ENCODE peak calls at places on chromosomes 11 and 22, in four cellular contexts. One of them, this sample, is unnamed. For H3K4me1, the result is how much of the 10 kb centered on the place peaks cover.

GRCh38 chr11:115284766-115285165 is 219.4 kb downstream of the CADM1 start:
- DNase-seq in fibroblast of lung: peak
- DNase-seq in lower lobe of right lung: no peak
- DNase-seq in heart right ventricle: no peak
- DNase-seq in this sample: no peak

GRCh38 chr11:60777572-60777971 is 7.6 kb upstream of the MS4A10 start:
- DNase-seq in lower lobe of right lung: no peak
- DNase-seq in fibroblast of lung: peak
- DNase-seq in heart right ventricle: peak
- DNase-seq in this sample: peak

GRCh38 chr22:46070722-46071450 is 79.4 kb upstream of the PPARA start:
- DNase-seq in lower lobe of right lung: peak
- DNase-seq in fibroblast of lung: peak
- DNase-seq in heart right ventricle: no peak
- DNase-seq in this sample: peak

GRCh38 chr11:126585388-126586302 is 230.2 kb downstream of the ST3GAL4 start:
- DNase-seq in lower lobe of right lung: no peak
- DNase-seq in fibroblast of lung: peak
- DNase-seq in heart right ventricle: peak
- DNase-seq in this sample: peak

GRCh38 chr11:73019996-73020395 is 122.1 kb downstream of the FCHSD2 start:
- DNase-seq in heart right ventricle: no peak
- DNase-seq in lower lobe of right lung: no peak
- DNase-seq in fibroblast of lung: no peak
- DNase-seq in this sample: no peak

GRCh38 chr11:113073290-113073953 is 112.2 kb downstream of the NCAM1 start:
- DNase-seq in fibroblast of lung: no peak
- DNase-seq in heart right ventricle: no peak
- DNase-seq in lower lobe of right lung: no peak
- DNase-seq in this sample: no peak

GRCh38 chr11:125072961-125073590 is 10.0 kb downstream of the SLC37A2 start:
- DNase-seq in fibroblast of lung: no peak
- DNase-seq in lower lobe of right lung: peak
- DNase-seq in heart right ventricle: no peak
- DNase-seq in this sample: no peak

GRCh38 chr22:45584121-45584570 is 81.5 kb downstream of the FBLN1 start:
- DNase-seq in lower lobe of right lung: peak
- DNase-seq in fibroblast of lung: peak
- DNase-seq in heart right ventricle: no peak
- DNase-seq in this sample: peak

GRCh38 chr22:22428222-22429098 is 80.1 kb downstream of the ZNF280B start:
- DNase-seq in fibroblast of lung: no peak
- DNase-seq in heart right ventricle: no peak
- DNase-seq in lower lobe of right lung: no peak
- DNase-seq in this sample: no peak

GRCh38 chr11:69537855-69538640 is 56.6 kb downstream of the LINC01488 start:
- DNase-seq in fibroblast of lung: no peak
- DNase-seq in heart right ventricle: no peak
- DNase-seq in lower lobe of right lung: no peak
- DNase-seq in this sample: peak

GRCh38 chr11:130051077-130051476 is 18.6 kb upstream of the APLP2 start:
- DNase-seq in heart right ventricle: no peak
- DNase-seq in lower lobe of right lung: no peak
- DNase-seq in fibroblast of lung: no peak
- DNase-seq in this sample: no peak

GRCh38 chr11:116558504-116559252 is 214.1 kb downstream of the BUD13 start:
- DNase-seq in heart right ventricle: no peak
- DNase-seq in lower lobe of right lung: no peak
- DNase-seq in fibroblast of lung: no peak
- DNase-seq in this sample: no peak

GRCh38 chr11:134244593-134244992 is 8.6 kb downstream of the THYN1 start:
- DNase-seq in lower lobe of right lung: no peak
- DNase-seq in fibroblast of lung: peak
- DNase-seq in heart right ventricle: no peak
- DNase-seq in this sample: peak

GRCh38 chr11:33617672-33618362 is 82.8 kb downstream of the C11orf91 start:
- DNase-seq in fibroblast of lung: no peak
- DNase-seq in lower lobe of right lung: no peak
- DNase-seq in heart right ventricle: no peak
- DNase-seq in this sample: no peak

GRCh38 chr11:113505541-113506375 is 30.6 kb upstream of the DRD2 start:
- DNase-seq in lower lobe of right lung: no peak
- DNase-seq in fibroblast of lung: no peak
- DNase-seq in heart right ventricle: no peak
- DNase-seq in this sample: no peak

GRCh38 chr11:23991140-23991539 is 505.7 kb upstream of the LUZP2 start:
- DNase-seq in heart right ventricle: no peak
- DNase-seq in fibroblast of lung: peak
- DNase-seq in lower lobe of right lung: no peak
- DNase-seq in this sample: peak

GRCh38 chr11:130435671-130436070 is 7.3 kb upstream of the ADAMTS8 start:
- DNase-seq in heart right ventricle: no peak
- DNase-seq in fibroblast of lung: peak
- DNase-seq in lower lobe of right lung: no peak
- DNase-seq in this sample: peak

GRCh38 chr11:46162700-46163099 is 41.4 kb upstream of the PHF21A start:
- DNase-seq in fibroblast of lung: no peak
- DNase-seq in heart right ventricle: no peak
- DNase-seq in lower lobe of right lung: no peak
- DNase-seq in this sample: no peak

GRCh38 chr11:112128483-112129121 is 35.3 kb downstream of the IL18 start:
- DNase-seq in lower lobe of right lung: no peak
- DNase-seq in fibroblast of lung: peak
- DNase-seq in heart right ventricle: no peak
- DNase-seq in this sample: peak

GRCh38 chr22:46731246-46732040 is 6.6 kb downstream of the CERK start:
- DNase-seq in lower lobe of right lung: peak
- DNase-seq in heart right ventricle: peak
- DNase-seq in fibroblast of lung: no peak
- DNase-seq in this sample: peak

GRCh38 chr11:87046824-87047223 is 9.1 kb downstream of the TMEM135 start:
- DNase-seq in heart right ventricle: no peak
- DNase-seq in lower lobe of right lung: no peak
- DNase-seq in fibroblast of lung: no peak
- DNase-seq in this sample: no peak

GRCh38 chr11:2541881-2542361 is 97.1 kb downstream of the KCNQ1 start:
- DNase-seq in heart right ventricle: no peak
- DNase-seq in lower lobe of right lung: peak
- DNase-seq in fibroblast of lung: no peak
- DNase-seq in this sample: peak

GRCh38 chr22:39598017-39598965 is 27.7 kb downstream of the CACNA1I start:
- DNase-seq in heart right ventricle: no peak
- DNase-seq in fibroblast of lung: no peak
- DNase-seq in lower lobe of right lung: peak
- DNase-seq in this sample: peak

GRCh38 chr11:1929621-1930447 is 10.3 kb downstream of the TNNT3 start:
- DNase-seq in fibroblast of lung: no peak
- DNase-seq in lower lobe of right lung: peak
- DNase-seq in heart right ventricle: no peak
- DNase-seq in this sample: peak

GRCh38 chr11:9206496-9206895 is 58.7 kb downstream of the DENND5A start:
- DNase-seq in fibroblast of lung: peak
- DNase-seq in heart right ventricle: no peak
- DNase-seq in lower lobe of right lung: no peak
- DNase-seq in this sample: peak

GRCh38 chr11:131823772-131824171 is 453.4 kb downstream of the NTM start:
- DNase-seq in fibroblast of lung: no peak
- DNase-seq in lower lobe of right lung: no peak
- DNase-seq in heart right ventricle: no peak
- DNase-seq in this sample: no peak

GRCh38 chr22:43127166-43127908 is 15.9 kb downstream of the MCAT start:
- DNase-seq in fibroblast of lung: no peak
- DNase-seq in lower lobe of right lung: no peak
- DNase-seq in heart right ventricle: no peak
- DNase-seq in this sample: peak

GRCh38 chr11:128397362-128397761 is 190.0 kb downstream of the ETS1 start:
- DNase-seq in fibroblast of lung: no peak
- DNase-seq in heart right ventricle: no peak
- DNase-seq in lower lobe of right lung: no peak
- DNase-seq in this sample: no peak
- H3K4me1 ChIP-seq in fibroblast of lung: under half
- H3K4me1 ChIP-seq in heart right ventricle: under half
- H3K4me1 ChIP-seq in lower lobe of right lung: under half
- H3K4me1 ChIP-seq in this sample: under half

DNA sequence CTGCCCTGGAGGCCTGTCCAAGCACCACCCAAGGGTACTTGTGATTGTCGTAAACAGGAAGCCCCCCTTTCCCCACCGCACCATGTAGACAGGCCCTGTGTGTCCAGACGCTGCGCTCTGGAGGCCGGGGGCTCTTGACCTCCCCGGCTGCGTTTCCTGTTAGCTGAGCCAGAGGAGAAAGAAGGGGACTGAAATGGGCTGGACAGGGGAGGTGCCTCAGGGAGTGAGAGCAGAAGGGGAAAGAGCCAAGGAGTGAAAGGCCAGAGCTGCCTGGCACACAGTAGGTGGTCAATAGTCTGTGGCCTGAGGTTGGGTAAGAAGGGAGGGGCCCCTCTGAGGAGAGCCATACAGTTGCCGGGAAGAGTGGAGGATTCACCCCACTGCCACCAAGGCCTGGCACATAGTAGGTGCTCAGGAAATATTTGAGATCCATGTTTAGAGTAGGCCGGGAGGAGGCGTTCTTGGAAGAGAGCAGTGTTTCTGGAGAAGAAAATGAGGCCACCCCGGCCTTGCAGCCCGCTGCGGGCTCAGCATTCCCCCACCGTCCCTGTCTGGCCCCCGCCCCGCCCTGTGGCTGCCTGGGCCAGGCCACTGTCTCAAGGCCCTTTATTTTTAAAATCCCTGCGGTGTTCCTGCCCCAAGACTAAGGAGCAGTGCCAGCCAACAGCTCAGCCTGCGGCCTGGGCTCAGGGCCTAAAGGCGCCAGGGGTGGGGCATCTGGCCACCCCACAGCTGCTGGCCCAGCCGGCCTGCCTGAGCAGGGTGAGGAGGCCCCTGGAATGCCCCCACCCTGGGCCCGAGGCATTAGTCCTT is 13.6 kb upstream of the CDC42EP1 start:
- DNase-seq in heart right ventricle: peak
- DNase-seq in lower lobe of right lung: peak
- DNase-seq in fibroblast of lung: peak
- DNase-seq in this sample: peak
- TF ChIP-seq CTCF in heart right ventricle: peak
- TF ChIP-seq CTCF in lower lobe of right lung: peak
- TF ChIP-seq CTCF in fibroblast of lung: peak
- TF ChIP-seq CTCF in this sample: peak

GRCh38 chr22:44305455-44305854 is 7.3 kb downstream of the SHISAL1 start:
- DNase-seq in fibroblast of lung: no peak
- DNase-seq in lower lobe of right lung: no peak
- DNase-seq in heart right ventricle: no peak
- DNase-seq in this sample: no peak
- H3K4me1 ChIP-seq in fibroblast of lung: under half
- H3K4me1 ChIP-seq in lower lobe of right lung: under half
- H3K4me1 ChIP-seq in heart right ventricle: under half
- H3K4me1 ChIP-seq in this sample: under half

GRCh38 chr11:120180571-120181445 is 30.0 kb upstream of the OAF start:
- DNase-seq in lower lobe of right lung: no peak
- DNase-seq in heart right ventricle: no peak
- DNase-seq in fibroblast of lung: peak
- DNase-seq in this sample: no peak
- TF ChIP-seq CTCF in lower lobe of right lung: no peak
- TF ChIP-seq CTCF in heart right ventricle: peak
- TF ChIP-seq CTCF in fibroblast of lung: peak
- TF ChIP-seq CTCF in this sample: peak

DNA sequence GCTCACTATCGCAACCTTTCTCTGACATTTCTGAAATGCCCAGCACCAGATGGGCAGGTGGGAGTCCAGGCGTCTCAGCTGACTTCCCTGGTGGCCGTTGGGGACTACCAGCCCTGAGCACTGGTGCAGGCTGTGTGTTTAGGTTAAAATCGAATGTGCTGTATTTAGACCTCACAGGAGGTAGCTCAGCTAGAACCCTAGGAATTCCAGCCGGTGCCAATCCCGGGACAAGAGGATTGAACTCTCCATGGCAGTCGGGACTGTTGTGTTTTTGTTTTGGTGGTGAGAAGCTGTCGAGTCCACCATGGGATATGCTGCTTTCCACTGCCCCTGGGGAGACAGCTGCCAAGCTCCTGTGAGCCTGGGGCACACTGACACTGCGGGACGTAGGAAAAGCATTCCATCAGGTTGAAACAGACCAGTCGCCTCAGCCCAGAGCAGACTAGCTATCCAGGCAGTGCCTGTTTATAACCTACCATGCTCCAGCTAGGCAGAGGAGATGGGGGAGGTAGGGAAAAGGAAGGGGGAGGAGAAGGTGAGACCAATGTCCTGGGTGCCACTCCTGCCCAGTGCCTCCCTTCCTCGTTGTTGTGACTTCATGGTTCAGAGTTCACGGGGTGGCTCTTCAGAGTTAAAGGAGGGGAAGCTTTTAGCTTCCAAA is 52.9 kb downstream of the MICAL2 start:
- DNase-seq in fibroblast of lung: peak
- DNase-seq in lower lobe of right lung: no peak
- DNase-seq in heart right ventricle: peak
- DNase-seq in this sample: peak
- H3K4me1 ChIP-seq in fibroblast of lung: half or more
- H3K4me1 ChIP-seq in lower lobe of right lung: half or more
- H3K4me1 ChIP-seq in heart right ventricle: under half
- H3K4me1 ChIP-seq in this sample: half or more

GRCh38 chr11:11451501-11452005 is 98.5 kb upstream of the CSNK2A3 start:
- DNase-seq in fibroblast of lung: peak
- DNase-seq in lower lobe of right lung: no peak
- DNase-seq in heart right ventricle: no peak
- DNase-seq in this sample: peak
- TF ChIP-seq CTCF in fibroblast of lung: no peak
- TF ChIP-seq CTCF in lower lobe of right lung: no peak
- TF ChIP-seq CTCF in heart right ventricle: no peak
- TF ChIP-seq CTCF in this sample: no peak

GRCh38 chr22:37749223-37749622 is 52.4 kb downstream of the TRIOBP start:
- DNase-seq in fibroblast of lung: no peak
- DNase-seq in heart right ventricle: no peak
- DNase-seq in lower lobe of right lung: peak
- DNase-seq in this sample: no peak

GRCh38 chr22:37747090-37747714 is 50.4 kb downstream of the TRIOBP start:
- DNase-seq in fibroblast of lung: peak
- DNase-seq in heart right ventricle: peak
- DNase-seq in lower lobe of right lung: no peak
- DNase-seq in this sample: no peak

GRCh38 chr22:37748659-37749058 is 51.8 kb downstream of the TRIOBP start:
- DNase-seq in fibroblast of lung: no peak
- DNase-seq in heart right ventricle: no peak
- DNase-seq in lower lobe of right lung: no peak
- DNase-seq in this sample: no peak

GRCh38 chr22:37746366-37747089 is 49.7 kb downstream of the TRIOBP start:
- DNase-seq in heart right ventricle: no peak
- DNase-seq in fibroblast of lung: no peak
- DNase-seq in lower lobe of right lung: peak
- DNase-seq in this sample: no peak

DNA sequence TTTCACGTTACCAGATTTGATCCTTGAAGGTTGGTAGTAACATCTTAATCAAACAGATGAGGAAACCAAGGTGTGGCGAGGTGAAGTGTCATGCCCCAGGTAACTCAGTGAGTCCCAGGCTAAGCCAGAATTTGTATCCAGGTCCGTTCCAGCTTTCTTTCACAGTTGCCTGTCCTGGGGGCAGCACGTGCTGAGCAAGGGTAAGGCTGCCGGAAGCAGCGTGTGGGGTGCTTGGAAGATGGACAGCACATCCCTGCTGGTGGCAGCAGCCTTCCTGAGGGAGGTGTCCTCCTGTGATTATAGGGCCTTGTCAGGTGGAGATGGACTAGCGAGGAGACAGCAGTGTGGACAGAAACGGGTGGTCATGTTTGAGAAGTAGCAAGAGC is 50.9 kb downstream of the TRIOBP start:
- DNase-seq in lower lobe of right lung: no peak
- DNase-seq in fibroblast of lung: no peak
- DNase-seq in heart right ventricle: no peak
- DNase-seq in this sample: no peak
- H3K4me1 ChIP-seq in lower lobe of right lung: half or more
- H3K4me1 ChIP-seq in fibroblast of lung: half or more
- H3K4me1 ChIP-seq in heart right ventricle: half or more
- H3K4me1 ChIP-seq in this sample: half or more

This sample was measured in osteoblast.